ENCODE peak calls at places on chromosomes 12 and 14, in nine cellular contexts. One of them, this sample, is unnamed.

GRCh38 chr12:10395390-10395998 is 5.7 kb upstream of the KLRK1 start:
- DNase-seq in GM12878: peak
- DNase-seq in prostate gland: peak
- DNase-seq in lower leg skin: no peak
- DNase-seq in H1: no peak
- DNase-seq in HepG2: peak
- DNase-seq in stomach: peak
- DNase-seq in HCT116: no peak
- DNase-seq in uterus: no peak
- DNase-seq in this sample: peak

GRCh38 chr12:126667340-126667739 is 1599.6 kb upstream of the TMEM132C start:
- DNase-seq in HepG2: no peak
- DNase-seq in GM12878: no peak
- DNase-seq in uterus: no peak
- DNase-seq in H1: no peak
- DNase-seq in stomach: no peak
- DNase-seq in HCT116: no peak
- DNase-seq in lower leg skin: no peak
- DNase-seq in prostate gland: no peak
- DNase-seq in this sample: peak

GRCh38 chr12:89775336-89776005 is 66.8 kb upstream of the ATP2B1 start:
- DNase-seq in uterus: no peak
- DNase-seq in lower leg skin: no peak
- DNase-seq in H1: no peak
- DNase-seq in HepG2: no peak
- DNase-seq in HCT116: no peak
- DNase-seq in GM12878: no peak
- DNase-seq in stomach: no peak
- DNase-seq in prostate gland: no peak
- DNase-seq in this sample: no peak

GRCh38 chr12:70402597-70402996 is 36.5 kb downstream of the KCNMB4 start:
- DNase-seq in HCT116: peak
- DNase-seq in H1: no peak
- DNase-seq in GM12878: no peak
- DNase-seq in prostate gland: no peak
- DNase-seq in HepG2: no peak
- DNase-seq in stomach: no peak
- DNase-seq in uterus: no peak
- DNase-seq in lower leg skin: no peak
- DNase-seq in this sample: no peak

GRCh38 chr12:1606021-1606622 is 11.7 kb upstream of the FBXL14 start:
- DNase-seq in HCT116: peak
- DNase-seq in HepG2: peak
- DNase-seq in prostate gland: peak
- DNase-seq in uterus: peak
- DNase-seq in H1: no peak
- DNase-seq in stomach: peak
- DNase-seq in GM12878: peak
- DNase-seq in lower leg skin: peak
- DNase-seq in this sample: peak

GRCh38 chr12:107207931-107208515 is 114.7 kb upstream of the CRY1 start:
- DNase-seq in H1: no peak
- DNase-seq in prostate gland: no peak
- DNase-seq in lower leg skin: no peak
- DNase-seq in uterus: no peak
- DNase-seq in HepG2: no peak
- DNase-seq in GM12878: no peak
- DNase-seq in stomach: no peak
- DNase-seq in HCT116: no peak
- DNase-seq in this sample: no peak

GRCh38 chr12:76670776-76671175 is 93.1 kb upstream of the ZDHHC17 start:
- DNase-seq in HCT116: no peak
- DNase-seq in stomach: no peak
- DNase-seq in H1: no peak
- DNase-seq in GM12878: no peak
- DNase-seq in lower leg skin: no peak
- DNase-seq in uterus: no peak
- DNase-seq in HepG2: no peak
- DNase-seq in prostate gland: no peak
- DNase-seq in this sample: no peak

GRCh38 chr14:80212025-80212402 is 710 bp upstream of the DIO2 start:
- DNase-seq in uterus: no peak
- DNase-seq in prostate gland: no peak
- DNase-seq in HCT116: no peak
- DNase-seq in GM12878: no peak
- DNase-seq in stomach: no peak
- DNase-seq in lower leg skin: no peak
- DNase-seq in HepG2: no peak
- DNase-seq in H1: no peak
- DNase-seq in this sample: no peak

GRCh38 chr12:28065889-28066630 is 93.5 kb upstream of the PTHLH start:
- DNase-seq in GM12878: no peak
- DNase-seq in HepG2: no peak
- DNase-seq in H1: no peak
- DNase-seq in lower leg skin: no peak
- DNase-seq in uterus: no peak
- DNase-seq in HCT116: no peak
- DNase-seq in prostate gland: no peak
- DNase-seq in stomach: no peak
- DNase-seq in this sample: no peak

GRCh38 chr12:50933459-50934124 is 18.8 kb upstream of the HIGD1C start:
- DNase-seq in uterus: no peak
- DNase-seq in HCT116: no peak
- DNase-seq in lower leg skin: no peak
- DNase-seq in prostate gland: no peak
- DNase-seq in H1: no peak
- DNase-seq in stomach: no peak
- DNase-seq in HepG2: peak
- DNase-seq in GM12878: no peak
- DNase-seq in this sample: no peak

GRCh38 chr12:1517007-1517406 is 77.4 kb downstream of the FBXL14 start:
- DNase-seq in prostate gland: no peak
- DNase-seq in HCT116: no peak
- DNase-seq in GM12878: no peak
- DNase-seq in uterus: no peak
- DNase-seq in lower leg skin: no peak
- DNase-seq in HepG2: peak
- DNase-seq in H1: no peak
- DNase-seq in stomach: no peak
- DNase-seq in this sample: no peak

GRCh38 chr14:92108345-92109254 is 2.2 kb upstream of the ATXN3 start:
- DNase-seq in GM12878: no peak
- DNase-seq in HCT116: no peak
- DNase-seq in lower leg skin: no peak
- DNase-seq in prostate gland: no peak
- DNase-seq in H1: no peak
- DNase-seq in stomach: no peak
- DNase-seq in uterus: no peak
- DNase-seq in HepG2: peak
- DNase-seq in this sample: no peak

GRCh38 chr12:6214633-6215032 is 14.4 kb downstream of the CD9 start:
- DNase-seq in uterus: no peak
- DNase-seq in H1: no peak
- DNase-seq in lower leg skin: no peak
- DNase-seq in stomach: no peak
- DNase-seq in HepG2: no peak
- DNase-seq in HCT116: no peak
- DNase-seq in GM12878: no peak
- DNase-seq in prostate gland: no peak
- DNase-seq in this sample: no peak

GRCh38 chr12:6212086-6212485 is 11.9 kb downstream of the CD9 start:
- DNase-seq in lower leg skin: no peak
- DNase-seq in stomach: no peak
- DNase-seq in HepG2: no peak
- DNase-seq in prostate gland: no peak
- DNase-seq in H1: no peak
- DNase-seq in GM12878: no peak
- DNase-seq in HCT116: no peak
- DNase-seq in uterus: no peak
- DNase-seq in this sample: no peak

GRCh38 chr12:6208140-6208539 is 7.9 kb downstream of the CD9 start:
- DNase-seq in H1: no peak
- DNase-seq in uterus: no peak
- DNase-seq in prostate gland: no peak
- DNase-seq in stomach: no peak
- DNase-seq in lower leg skin: no peak
- DNase-seq in HCT116: no peak
- DNase-seq in GM12878: no peak
- DNase-seq in HepG2: no peak
- DNase-seq in this sample: no peak

GRCh38 chr12:6213969-6214368 is 13.8 kb downstream of the CD9 start:
- DNase-seq in lower leg skin: no peak
- DNase-seq in HCT116: no peak
- DNase-seq in prostate gland: no peak
- DNase-seq in uterus: no peak
- DNase-seq in H1: no peak
- DNase-seq in HepG2: no peak
- DNase-seq in stomach: no peak
- DNase-seq in GM12878: no peak
- DNase-seq in this sample: no peak

GRCh38 chr12:6211421-6211869 is 11.2 kb downstream of the CD9 start:
- DNase-seq in uterus: no peak
- DNase-seq in H1: no peak
- DNase-seq in GM12878: no peak
- DNase-seq in lower leg skin: no peak
- DNase-seq in prostate gland: no peak
- DNase-seq in HepG2: no peak
- DNase-seq in HCT116: no peak
- DNase-seq in stomach: no peak
- DNase-seq in this sample: no peak
- TF ChIP-seq POLR2A in uterus: no peak
- TF ChIP-seq POLR2A in H1: no peak
- TF ChIP-seq POLR2A in GM12878: no peak
- TF ChIP-seq POLR2A in lower leg skin: no peak
- TF ChIP-seq POLR2A in prostate gland: no peak
- TF ChIP-seq POLR2A in HepG2: no peak
- TF ChIP-seq POLR2A in HCT116: no peak
- TF ChIP-seq POLR2A in stomach: no peak
- TF ChIP-seq POLR2A in this sample: no peak

GRCh38 chr12:53123578-53124351 is 20.5 kb downstream of the SOAT2 start:
- DNase-seq in HCT116: no peak
- DNase-seq in uterus: no peak
- DNase-seq in GM12878: no peak
- DNase-seq in prostate gland: no peak
- DNase-seq in H1: no peak
- DNase-seq in stomach: no peak
- DNase-seq in lower leg skin: no peak
- DNase-seq in HepG2: no peak
- DNase-seq in this sample: peak

GRCh38 chr12:53124352-53124723 is 21.1 kb downstream of the SOAT2 start:
- DNase-seq in lower leg skin: no peak
- DNase-seq in H1: no peak
- DNase-seq in GM12878: no peak
- DNase-seq in uterus: no peak
- DNase-seq in prostate gland: no peak
- DNase-seq in HCT116: no peak
- DNase-seq in HepG2: no peak
- DNase-seq in stomach: no peak
- DNase-seq in this sample: no peak

GRCh38 chr12:53127169-53127568 is 23.9 kb downstream of the SOAT2 start:
- DNase-seq in stomach: no peak
- DNase-seq in HCT116: no peak
- DNase-seq in uterus: no peak
- DNase-seq in lower leg skin: no peak
- DNase-seq in prostate gland: no peak
- DNase-seq in GM12878: no peak
- DNase-seq in H1: no peak
- DNase-seq in HepG2: no peak
- DNase-seq in this sample: no peak

GRCh38 chr12:53120685-53121525 is 17.6 kb downstream of the SOAT2 start:
- DNase-seq in H1: no peak
- DNase-seq in lower leg skin: no peak
- DNase-seq in stomach: no peak
- DNase-seq in prostate gland: no peak
- DNase-seq in uterus: no peak
- DNase-seq in HCT116: no peak
- DNase-seq in HepG2: no peak
- DNase-seq in GM12878: no peak
- DNase-seq in this sample: no peak

DNA sequence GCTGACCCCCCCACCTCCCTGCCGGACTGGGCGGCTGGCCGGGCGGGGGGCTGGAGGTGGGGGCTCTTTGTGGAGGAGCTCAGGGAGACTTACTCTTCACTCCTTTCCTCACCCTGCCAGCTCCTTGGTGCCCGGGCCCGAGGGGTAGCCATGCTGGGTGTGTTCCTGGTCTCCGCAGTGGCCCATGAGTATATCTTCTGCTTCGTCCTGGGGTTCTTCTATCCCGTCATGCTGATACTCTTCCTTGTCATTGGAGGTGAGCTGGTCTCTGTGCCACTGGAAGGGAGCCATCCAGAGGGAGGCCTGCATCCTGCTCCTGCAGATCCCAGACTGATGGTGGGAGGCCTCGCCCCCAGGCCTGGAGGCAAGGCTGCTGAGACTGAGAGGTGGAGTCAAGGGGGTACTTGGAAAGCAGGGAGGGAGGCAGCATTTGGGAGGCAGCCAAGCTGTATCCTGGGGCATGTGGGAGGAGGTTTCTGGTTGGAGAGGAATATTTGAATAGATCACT is 19.7 kb downstream of the SOAT2 start:
- DNase-seq in GM12878: no peak
- DNase-seq in lower leg skin: no peak
- DNase-seq in uterus: no peak
- DNase-seq in prostate gland: no peak
- DNase-seq in HCT116: no peak
- DNase-seq in H1: no peak
- DNase-seq in stomach: no peak
- DNase-seq in HepG2: no peak
- DNase-seq in this sample: peak
- TF ChIP-seq POLR2A in GM12878: no peak
- TF ChIP-seq POLR2A in lower leg skin: no peak
- TF ChIP-seq POLR2A in uterus: no peak
- TF ChIP-seq POLR2A in prostate gland: no peak
- TF ChIP-seq POLR2A in HCT116: no peak
- TF ChIP-seq POLR2A in H1: no peak
- TF ChIP-seq POLR2A in stomach: no peak
- TF ChIP-seq POLR2A in HepG2: no peak
- TF ChIP-seq POLR2A in this sample: no peak

DNA sequence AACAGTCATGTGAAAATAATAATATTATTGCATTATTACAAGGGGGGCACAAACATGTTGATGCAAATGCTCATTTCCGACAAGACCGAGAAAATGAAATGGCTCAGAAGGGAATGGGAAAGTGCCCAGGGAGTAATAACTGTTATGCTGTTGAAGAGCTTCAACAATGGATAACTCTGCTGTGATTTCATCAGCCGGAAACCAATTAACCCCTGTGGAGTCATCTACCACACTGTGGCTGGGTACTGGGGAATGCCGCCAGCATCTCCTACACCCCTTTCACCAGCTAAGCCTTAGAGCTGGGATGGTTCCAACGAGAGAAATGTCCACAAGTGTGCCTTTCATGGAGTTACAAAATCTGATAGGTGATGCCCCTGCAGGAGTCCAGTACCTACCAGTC is 509.4 kb upstream of the CCDC196 start:
- DNase-seq in HCT116: no peak
- DNase-seq in H1: no peak
- DNase-seq in prostate gland: no peak
- DNase-seq in lower leg skin: no peak
- DNase-seq in uterus: no peak
- DNase-seq in HepG2: no peak
- DNase-seq in GM12878: no peak
- DNase-seq in stomach: no peak
- DNase-seq in this sample: no peak
- TF ChIP-seq POLR2A in HCT116: no peak
- TF ChIP-seq POLR2A in H1: no peak
- TF ChIP-seq POLR2A in prostate gland: no peak
- TF ChIP-seq POLR2A in lower leg skin: no peak
- TF ChIP-seq POLR2A in uterus: no peak
- TF ChIP-seq POLR2A in HepG2: no peak
- TF ChIP-seq POLR2A in GM12878: no peak
- TF ChIP-seq POLR2A in stomach: no peak
- TF ChIP-seq POLR2A in this sample: no peak

GRCh38 chr14:51653096-51653814 is 1.5 kb downstream of the FRMD6 start:
- DNase-seq in GM12878: no peak
- DNase-seq in HCT116: no peak
- DNase-seq in prostate gland: no peak
- DNase-seq in HepG2: no peak
- DNase-seq in uterus: no peak
- DNase-seq in lower leg skin: no peak
- DNase-seq in H1: no peak
- DNase-seq in stomach: no peak
- DNase-seq in this sample: no peak
- TF ChIP-seq POLR2A in GM12878: no peak
- TF ChIP-seq POLR2A in HCT116: no peak
- TF ChIP-seq POLR2A in prostate gland: no peak
- TF ChIP-seq POLR2A in HepG2: no peak
- TF ChIP-seq POLR2A in uterus: no peak
- TF ChIP-seq POLR2A in lower leg skin: no peak
- TF ChIP-seq POLR2A in H1: no peak
- TF ChIP-seq POLR2A in stomach: no peak
- TF ChIP-seq POLR2A in this sample: no peak

This sample was measured in H54.